ENCODE peak calls at places on chromosomes 5 and 9, in ten cellular contexts. L, V, Q, H, S, U, O, A, B and Z are unnamed samples.

GRCh38 chr9:89664896-89665329 is 60.1 kb downstream of the GADD45G start:
- DNase-seq in L (no peak), V (no peak), Q (no peak), H (no peak), S (no peak), U (no peak), O (no peak), A (no peak), B (no peak), Z (no peak)

GRCh38 chr9:129245276-129245675 is 67.2 kb upstream of the IER5L start:
- DNase-seq in L (no peak), V (peak), Q (peak), H (no peak), S (no peak), U (no peak), O (no peak), A (peak), B (peak), Z (no peak)

GRCh38 chr5:88602584-88602983 is 280.4 kb downstream of the MEF2C start:
- DNase-seq in L (peak), V (no peak), Q (no peak), H (no peak), S (no peak), U (no peak), O (peak), A (no peak), B (no peak), Z (no peak)

GRCh38 chr5:69007726-69008368 is 86.0 kb upstream of the SLC30A5 start:
- DNase-seq in L (peak), V (peak), Q (peak), H (peak), S (no peak), U (peak), O (peak), A (peak), B (peak), Z (no peak)

GRCh38 chr9:97615439-97616072 is 17.6 kb downstream of the TSTD2 start:
- DNase-seq in L (peak), V (peak), Q (peak), H (no peak), S (no peak), U (peak), O (peak), A (peak), B (no peak), Z (peak)

GRCh38 chr5:20536813-20537212 is 548.8 kb upstream of the CDH18 start:
- DNase-seq in L (no peak), V (no peak), Q (no peak), H (no peak), S (no peak), U (no peak), O (no peak), A (no peak), B (no peak), Z (no peak)

GRCh38 chr5:116724971-116725370 is 150.3 kb upstream of the SEMA6A start:
- DNase-seq in L (no peak), V (no peak), Q (no peak), H (no peak), S (no peak), U (no peak), O (no peak), A (no peak), B (no peak), Z (no peak)

GRCh38 chr5:132099073-132099748 is 25.6 kb downstream of the CSF2 start:
- DNase-seq in L (no peak), V (no peak), Q (no peak), H (no peak), S (no peak), U (no peak), O (no peak), A (no peak), B (no peak), Z (no peak)

GRCh38 chr9:76223749-76224340 is 170.4 kb downstream of the RFK start:
- DNase-seq in L (no peak), V (no peak), Q (peak), H (no peak), S (no peak), U (peak), O (no peak), A (no peak), B (no peak), Z (no peak)

GRCh38 chr9:89864257-89864656 is 259.4 kb downstream of the GADD45G start:
- DNase-seq in L (no peak), V (no peak), Q (no peak), H (no peak), S (no peak), U (no peak), O (no peak), A (no peak), B (peak), Z (no peak)

GRCh38 chr5:102307232-102307631 is 11.1 kb upstream of the SLCO4C1 start:
- DNase-seq in L (no peak), V (no peak), Q (no peak), H (no peak), S (no peak), U (no peak), O (no peak), A (no peak), B (no peak), Z (no peak)

GRCh38 chr5:84383816-84384603 is 670 bp downstream of the EDIL3 start:
- DNase-seq in L (peak), V (peak), Q (peak), H (peak), S (no peak), U (peak), O (peak), A (peak), B (peak), Z (no peak)

GRCh38 chr9:107106416-107106815 is 176.7 kb upstream of the RAD23B start:
- DNase-seq in L (no peak), V (no peak), Q (no peak), H (no peak), S (no peak), U (no peak), O (no peak), A (no peak), B (no peak), Z (no peak)

GRCh38 chr9:92177591-92177990 is 62.4 kb upstream of the SPTLC1 start:
- DNase-seq in L (no peak), V (no peak), Q (no peak), H (no peak), S (no peak), U (no peak), O (no peak), A (no peak), B (no peak), Z (no peak)

GRCh38 chr5:17302590-17302989 is 85.2 kb downstream of the BASP1 start:
- DNase-seq in L (no peak), V (no peak), Q (no peak), H (no peak), S (no peak), U (peak), O (peak), A (no peak), B (peak), Z (no peak)

GRCh38 chr5:32542216-32543059 is 42.9 kb upstream of the SUB1 start:
- DNase-seq in L (no peak), V (no peak), Q (peak), H (no peak), S (no peak), U (peak), O (no peak), A (peak), B (no peak), Z (no peak)

GRCh38 chr9:117403403-117403811 is 11.4 kb downstream of the ASTN2 start:
- DNase-seq in L (peak), V (peak), Q (no peak), H (no peak), S (no peak), U (no peak), O (no peak), A (no peak), B (no peak), Z (no peak)

GRCh38 chr9:91818226-91818587 is 131.8 kb downstream of the ROR2 start:
- DNase-seq in L (no peak), V (no peak), Q (no peak), H (no peak), S (no peak), U (no peak), O (no peak), A (no peak), B (no peak), Z (no peak)

GRCh38 chr5:123207852-123208251 is 118.8 kb downstream of the PRDM6 start:
- DNase-seq in L (no peak), V (no peak), Q (no peak), H (no peak), S (no peak), U (no peak), O (no peak), A (no peak), B (no peak), Z (no peak)

GRCh38 chr9:91127653-91128052 is 234.1 kb downstream of the AUH start:
- DNase-seq in L (no peak), V (no peak), Q (peak), H (no peak), S (no peak), U (no peak), O (no peak), A (peak), B (no peak), Z (no peak)

GRCh38 chr5:91486638-91487037 is 103.5 kb upstream of the ARRDC3 start:
- DNase-seq in L (no peak), V (no peak), Q (peak), H (no peak), S (no peak), U (no peak), O (peak), A (peak), B (no peak), Z (peak)

GRCh38 chr5:103207653-103208052 is 50.9 kb upstream of the MACIR start:
- DNase-seq in L (no peak), V (no peak), Q (peak), H (no peak), S (no peak), U (peak), O (no peak), A (peak), B (no peak), Z (no peak)

GRCh38 chr9:89842267-89842768 is 237.5 kb downstream of the GADD45G start:
- DNase-seq in L (peak), V (no peak), Q (no peak), H (no peak), S (no peak), U (no peak), O (no peak), A (no peak), B (no peak), Z (no peak)

GRCh38 chr5:1492757-1493156 is 31.0 kb downstream of the LPCAT1 start:
- DNase-seq in L (no peak), V (no peak), Q (no peak), H (no peak), S (no peak), U (no peak), O (no peak), A (no peak), B (no peak), Z (no peak)

GRCh38 chr5:139181835-139182452 is 16.2 kb downstream of the SIL1 start:
- DNase-seq in L (no peak), V (no peak), Q (peak), H (no peak), S (no peak), U (peak), O (peak), A (peak), B (no peak), Z (no peak)

GRCh38 chr5:148011407-148012124 is 52.2 kb upstream of the SPINK5 start:
- DNase-seq in L (no peak), V (no peak), Q (peak), H (no peak), S (no peak), U (peak), O (no peak), A (peak), B (no peak), Z (peak)

GRCh38 chr5:150500905-150501304 is 7.0 kb upstream of the NDST1 start:
- DNase-seq in L (peak), V (no peak), Q (no peak), H (no peak), S (no peak), U (no peak), O (no peak), A (no peak), B (no peak), Z (no peak)

GRCh38 chr9:133803028-133803585 is 65.0 kb upstream of the SARDH start:
- DNase-seq in L (no peak), V (no peak), Q (peak), H (no peak), S (no peak), U (peak), O (no peak), A (peak), B (no peak), Z (no peak)

GRCh38 chr5:157463621-157464407 is 3.8 kb downstream of the NIPAL4 start:
- DNase-seq in L (no peak), V (no peak), Q (peak), H (no peak), S (no peak), U (no peak), O (peak), A (peak), B (no peak), Z (no peak)

GRCh38 chr9:89408628-89409101 is 89.2 kb downstream of the SEMA4D start:
- DNase-seq in L (no peak), V (no peak), Q (no peak), H (no peak), S (no peak), U (no peak), O (no peak), A (no peak), B (no peak), Z (no peak)

GRCh38 chr5:40774626-40775025 is 18.9 kb upstream of the TTC33 start:
- DNase-seq in L (no peak), V (no peak), Q (no peak), H (no peak), S (no peak), U (no peak), O (no peak), A (no peak), B (no peak), Z (no peak)
- TF ChIP-seq CTCF in L (no peak), V (no peak), Q (no peak), H (no peak), S (no peak), U (no peak), O (peak), A (no peak), B (no peak), Z (no peak)

DNA sequence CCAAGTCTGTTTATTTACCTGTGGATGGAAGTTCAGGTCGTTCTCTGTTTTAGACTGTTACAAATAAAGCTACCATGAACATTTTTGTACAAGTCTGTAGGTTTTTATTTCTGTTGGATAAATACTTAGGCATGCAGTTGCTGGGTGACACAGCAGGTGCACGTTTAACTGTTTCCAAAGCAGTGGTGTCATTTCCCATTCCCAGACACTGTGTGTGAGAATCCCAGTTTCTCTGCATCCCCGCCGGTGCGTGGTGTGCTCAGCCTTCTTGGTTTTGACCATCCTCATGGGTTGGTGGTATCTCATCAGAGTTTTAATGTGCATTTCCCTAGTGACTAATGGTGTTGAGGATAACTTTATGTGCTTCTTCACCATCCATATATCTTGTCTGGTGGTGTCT is 27.2 kb downstream of the AHRR start:
- DNase-seq in L (no peak), V (no peak), Q (no peak), H (no peak), S (no peak), U (no peak), O (no peak), A (no peak), B (no peak), Z (no peak)
- H3K4me3 ChIP-seq in L (no peak), V (no peak), Q (no peak), H (no peak), S (no peak), U (no peak), O (no peak), A (no peak), B (no peak), Z (no peak)

GRCh38 chr5:160158087-160158486 is 38.8 kb upstream of the PWWP2A start:
- DNase-seq in L (no peak), V (no peak), Q (no peak), H (no peak), S (no peak), U (no peak), O (peak), A (no peak), B (no peak), Z (no peak)
- TF ChIP-seq CTCF in L (no peak), V (no peak), Q (no peak), H (no peak), S (no peak), U (no peak), O (peak), A (no peak), B (no peak), Z (no peak)

DNA sequence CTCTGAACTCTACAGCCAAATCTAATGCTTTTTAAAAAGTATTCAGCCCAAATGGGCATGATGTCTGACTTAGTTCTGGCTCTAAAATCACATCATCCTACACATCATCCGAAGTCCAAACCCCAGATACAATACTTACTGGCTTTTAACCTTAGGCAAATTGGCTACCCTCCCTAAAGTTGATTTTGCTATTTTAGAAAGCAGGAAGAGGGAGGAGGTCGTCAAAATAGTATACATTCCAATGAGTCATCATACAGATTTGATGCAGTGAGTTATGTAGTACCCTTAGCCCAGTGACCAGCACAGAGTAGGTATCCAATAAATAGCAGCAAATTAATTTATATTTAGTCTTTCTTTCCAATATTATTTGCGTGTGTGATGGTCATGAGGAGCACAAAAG is 582.0 kb upstream of the TUSC1 start:
- DNase-seq in L (no peak), V (no peak), Q (peak), H (no peak), S (no peak), U (peak), O (peak), A (peak), B (no peak), Z (no peak)
- H3K4me3 ChIP-seq in L (no peak), V (no peak), Q (no peak), H (no peak), S (no peak), U (no peak), O (no peak), A (peak), B (no peak), Z (no peak)

DNA sequence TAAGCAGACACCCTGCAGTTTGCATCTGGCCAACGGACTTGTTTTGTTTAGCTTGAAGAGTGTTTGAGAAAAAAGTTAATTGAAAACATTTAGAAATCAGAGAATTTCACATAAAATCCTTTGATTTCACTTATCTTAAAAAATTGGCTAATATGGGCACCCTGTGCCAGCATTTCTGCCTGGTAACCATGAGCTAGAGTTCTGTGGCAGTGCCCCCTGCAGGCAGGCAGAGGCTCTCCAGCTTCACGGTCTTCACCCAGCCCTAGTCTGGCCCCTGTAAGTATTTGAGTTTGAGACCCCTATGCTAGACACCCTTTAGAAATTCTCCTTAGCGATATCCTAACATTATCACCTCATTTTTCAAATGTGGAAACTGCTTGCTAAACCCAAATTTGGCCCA is 18.8 kb upstream of the FANCC start:
- DNase-seq in L (no peak), V (no peak), Q (no peak), H (no peak), S (no peak), U (peak), O (peak), A (no peak), B (no peak), Z (no peak)
- TF ChIP-seq CTCF in L (peak), V (peak), Q (peak), H (peak), S (peak), U (peak), O (peak), A (peak), B (no peak), Z (peak)

GRCh38 chr9:82599550-82599949 is 463.4 kb downstream of the RASEF start:
- DNase-seq in L (no peak), V (no peak), Q (no peak), H (no peak), S (no peak), U (no peak), O (no peak), A (no peak), B (no peak), Z (no peak)

GRCh38 chr9:82600536-82601271 is 462.2 kb downstream of the RASEF start:
- DNase-seq in L (no peak), V (no peak), Q (no peak), H (no peak), S (no peak), U (no peak), O (no peak), A (no peak), B (no peak), Z (no peak)

GRCh38 chr9:82598254-82599039 is 464.5 kb downstream of the RASEF start:
- DNase-seq in L (no peak), V (no peak), Q (no peak), H (no peak), S (no peak), U (no peak), O (no peak), A (no peak), B (no peak), Z (no peak)

GRCh38 chr9:82601272-82601835 is 461.6 kb downstream of the RASEF start:
- DNase-seq in L (no peak), V (no peak), Q (peak), H (no peak), S (no peak), U (peak), O (no peak), A (peak), B (no peak), Z (no peak)

DNA sequence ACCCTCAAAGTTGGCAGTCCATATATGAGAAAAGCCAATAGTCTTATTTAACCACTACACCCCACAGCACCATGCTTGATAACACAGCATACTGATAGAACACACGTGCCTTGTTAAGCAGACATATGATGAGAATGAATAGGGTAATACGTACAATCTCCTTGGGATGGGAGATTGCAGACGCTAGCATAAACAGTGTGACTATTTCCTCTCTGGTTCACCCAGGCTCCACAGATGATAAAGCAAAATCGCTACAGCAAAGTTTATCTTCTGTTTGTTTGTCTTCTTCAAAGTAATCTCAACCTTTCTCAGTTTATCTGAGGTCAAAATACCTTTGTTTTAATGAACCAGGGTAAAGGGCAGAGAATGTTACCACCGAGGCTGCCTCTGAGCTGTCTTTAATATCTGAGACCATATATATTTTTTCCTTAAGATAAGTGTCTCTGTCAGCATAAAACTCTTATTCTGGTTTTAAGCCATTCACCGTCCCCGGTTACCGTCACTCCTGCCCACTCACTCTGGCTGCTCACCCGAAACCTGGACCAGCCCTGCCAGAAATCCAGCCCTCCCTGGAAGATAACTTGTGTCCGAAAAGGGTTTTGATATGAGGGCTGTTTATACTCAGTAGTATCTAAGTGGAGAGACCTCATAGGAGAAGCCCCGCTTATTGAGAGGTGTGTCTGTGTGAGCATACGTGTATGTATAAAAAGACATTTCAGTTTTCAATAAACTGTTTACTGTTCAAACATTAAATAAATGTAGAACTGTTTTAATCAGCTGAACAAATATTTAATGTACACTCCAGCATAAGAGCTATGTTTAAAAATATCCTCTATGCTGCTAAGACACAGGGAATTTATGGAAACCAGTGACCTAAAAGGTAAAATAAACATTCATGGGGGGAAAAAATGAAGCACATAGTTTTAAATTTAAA is 465.4 kb downstream of the RASEF start:
- DNase-seq in L (no peak), V (no peak), Q (peak), H (no peak), S (no peak), U (no peak), O (no peak), A (peak), B (no peak), Z (no peak)
- H3K4me3 ChIP-seq in L (no peak), V (no peak), Q (no peak), H (no peak), S (no peak), U (no peak), O (no peak), A (no peak), B (no peak), Z (no peak)